ENCODE peak calls at places on chromosomes 2 and 18, in six cellular contexts. U is GF-D8; E is endothelial cell; H is activated CD4-positive, CD25-positive, alpha-beta regulatory T cell treated with anti-CD3 and anti-CD28 coated beads, Interleukin-2, amount 50 U/mL, for 72 hours; L is Caki2; Y is dermis microvascular lymphatic vessel endothelial cell. M is an unnamed sample.

GRCh38 chr18:23456835-23457234 is 3.7 kb downstream of the RIOK3 start:
- DNase-seq in L (no peak), H (no peak), Y (no peak), E (no peak), U (no peak), M (no peak)

GRCh38 chr2:86413296-86414085 is 27.7 kb upstream of the KDM3A start:
- DNase-seq in Y (peak), L (no peak), H (no peak), E (no peak), U (no peak), M (no peak)

GRCh38 chr2:215528555-215528954 is 92.7 kb upstream of the FN1 start:
- DNase-seq in Y (peak), E (no peak), L (no peak), H (no peak), U (no peak), M (no peak)

GRCh38 chr18:12929477-12930083 is 18.2 kb upstream of the SEH1L start:
- DNase-seq in E (no peak), U (no peak), H (no peak), Y (no peak), L (no peak), M (no peak)

GRCh38 chr2:1233280-1233679 is 180.0 kb upstream of the TPO start:
- DNase-seq in Y (peak), U (no peak), L (no peak), H (no peak), E (no peak), M (no peak)

GRCh38 chr18:906416-907170 is 1.9 kb downstream of the ADCYAP1 start:
- DNase-seq in L (no peak), E (peak), H (no peak), Y (no peak), U (no peak), M (no peak)

GRCh38 chr2:42841344-42841743 is 49.0 kb upstream of the HAAO start:
- DNase-seq in L (no peak), H (no peak), Y (no peak), U (no peak), E (no peak), M (no peak)

GRCh38 chr18:38250981-38251380 is 685.4 kb upstream of the CELF4 start:
- DNase-seq in L (no peak), Y (no peak), E (no peak), U (no peak), H (no peak), M (no peak)

GRCh38 chr2:215556979-215557378 is 121.1 kb upstream of the FN1 start:
- DNase-seq in E (no peak), U (no peak), Y (no peak), H (no peak), L (no peak), M (no peak)

GRCh38 chr2:2014251-2014761 is 270.0 kb upstream of the PXDN start:
- DNase-seq in H (no peak), Y (peak), E (no peak), L (no peak), U (no peak), M (peak)

GRCh38 chr2:196079052-196079451 is 10.4 kb upstream of the DNAH7 start:
- DNase-seq in H (no peak), E (no peak), U (no peak), L (no peak), Y (no peak), M (no peak)

GRCh38 chr2:27139310-27139709 is at the start of gene PRR30:
- DNase-seq in E (no peak), Y (no peak), L (no peak), H (no peak), U (no peak), M (no peak)

GRCh38 chr18:53553030-53553429 is 671.4 kb downstream of the MBD2 start:
- DNase-seq in U (no peak), E (no peak), Y (no peak), H (no peak), L (no peak), M (no peak)

GRCh38 chr2:230691005-230691647 is 21.5 kb upstream of the CAB39 start:
- DNase-seq in L (peak), E (no peak), H (no peak), U (no peak), Y (no peak), M (no peak)

GRCh38 chr2:29157131-29157530 is 41.9 kb downstream of the CLIP4 start:
- DNase-seq in Y (no peak), E (no peak), U (no peak), L (no peak), H (no peak), M (no peak)

GRCh38 chr2:15942711-15943345 is 2.5 kb downstream of the MYCN start:
- DNase-seq in Y (no peak), E (peak), H (no peak), U (no peak), L (no peak), M (no peak)

GRCh38 chr2:200129756-200130462 is 174.5 kb downstream of the MAIP1 start:
- DNase-seq in U (no peak), H (no peak), E (no peak), Y (no peak), L (no peak), M (no peak)

GRCh38 chr2:202486351-202486750 is 110.2 kb downstream of the BMPR2 start:
- DNase-seq in H (no peak), E (no peak), Y (no peak), L (peak), U (no peak), M (no peak)

GRCh38 chr2:161557538-161557937 is 66.7 kb upstream of the SLC4A10 start:
- DNase-seq in L (no peak), H (no peak), E (no peak), Y (no peak), U (no peak), M (no peak)

GRCh38 chr2:73999881-74000597 is 15.3 kb downstream of the TET3 start:
- DNase-seq in Y (no peak), H (no peak), U (no peak), L (peak), E (no peak), M (no peak)

GRCh38 chr2:236689981-236690380 is 120.4 kb downstream of the ACKR3 start:
- DNase-seq in Y (no peak), H (no peak), L (no peak), U (no peak), E (no peak), M (no peak)

GRCh38 chr18:48575301-48575657 is 36.4 kb downstream of the CTIF start:
- DNase-seq in Y (no peak), H (no peak), L (no peak), U (no peak), E (no peak), M (no peak)

GRCh38 chr2:135168119-135168872 is 116.2 kb downstream of the RAB3GAP1 start:
- DNase-seq in U (no peak), Y (no peak), H (no peak), L (no peak), E (no peak), M (no peak)

GRCh38 chr2:231557571-231558217 is 27.4 kb upstream of the NMUR1 start:
- DNase-seq in Y (peak), L (peak), U (peak), H (peak), E (peak), M (no peak)